ENCODE peak calls at places on chromosomes 1 and 21, in four cellular contexts. T is CD8-positive, alpha-beta memory T cell; J is caudate nucleus; W is iPS DF 6.9. P is an unnamed sample.

GRCh38 chr1:52920791-52921291 is 699 bp downstream of the ECHDC2 start:
- DNase-seq in T (no peak), W (no peak), J (no peak), P (no peak)

GRCh38 chr1:12177999-12178441 is 11.2 kb downstream of the TNFRSF1B start:
- DNase-seq in T (peak; percentile 91), J (peak; percentile 67), W (no peak), P (no peak)

GRCh38 chr21:37367758-37368535 is 1.4 kb downstream of the DYRK1A start:
- DNase-seq in W (no peak), T (peak; percentile 9), J (peak; percentile 17), P (peak; percentile 20)

GRCh38 chr1:232096751-232097150 is 470.2 kb downstream of the DISC1 start:
- DNase-seq in J (no peak), W (no peak), T (no peak), P (no peak)

GRCh38 chr1:31432592-31433395 is 19.8 kb downstream of the SERINC2 start:
- DNase-seq in W (no peak), J (no peak), T (no peak), P (no peak)

GRCh38 chr1:28021064-28021463 is 61.3 kb downstream of the XKR8 start:
- DNase-seq in T (no peak), J (no peak), W (no peak), P (no peak)

GRCh38 chr1:173393655-173393993 is 83.5 kb upstream of the PRDX6 start:
- DNase-seq in T (no peak), J (no peak), W (no peak), P (no peak)

GRCh38 chr21:31366825-31367224 is 22.8 kb upstream of the TIAM1 start:
- DNase-seq in J (no peak), T (no peak), W (no peak), P (no peak)

GRCh38 chr21:37413553-37414291 is 47.1 kb downstream of the DYRK1A start:
- DNase-seq in W (no peak), J (no peak), T (no peak), P (no peak)

GRCh38 chr1:175891783-175892309 is 148.5 kb upstream of the TNR start:
- DNase-seq in T (no peak), W (no peak), J (no peak), P (no peak)

GRCh38 chr1:64921761-64922160 is 44.6 kb downstream of the JAK1 start:
- DNase-seq in W (no peak), J (no peak), T (no peak), P (no peak)

GRCh38 chr1:61254629-61255323 is 172.4 kb downstream of the NFIA start:
- DNase-seq in W (no peak), T (no peak), J (no peak), P (no peak)

GRCh38 chr1:226945106-226945857 is 5.2 kb downstream of the COQ8A start:
- DNase-seq in J (no peak), T (no peak), W (no peak), P (no peak)

GRCh38 chr1:234340528-234340927 is 32.7 kb upstream of the COA6 start:
- DNase-seq in T (no peak), W (no peak), J (no peak), P (no peak)

GRCh38 chr1:236495359-236496120 is 28.2 kb upstream of the LGALS8 start:
- DNase-seq in W (no peak), J (no peak), T (no peak), P (no peak)

GRCh38 chr1:153790282-153790995 is 15.2 kb downstream of the SLC27A3 start:
- DNase-seq in W (no peak), J (peak; percentile 68), T (no peak), P (peak; percentile 48)

GRCh38 chr1:118250232-118250631 is 65.2 kb upstream of the SPAG17 start:
- DNase-seq in T (no peak), W (peak; percentile 22), J (no peak), P (no peak)

GRCh38 chr1:55735110-55735509 is 519.9 kb upstream of the USP24 start:
- DNase-seq in J (no peak), W (no peak), T (no peak), P (no peak)

GRCh38 chr1:65757531-65757930 is 35.2 kb upstream of the PDE4B start:
- DNase-seq in W (no peak), J (no peak), T (no peak), P (no peak)

GRCh38 chr1:50610563-50610962 is 187.3 kb upstream of the DMRTA2 start:
- DNase-seq in T (no peak), W (no peak), J (no peak), P (no peak)

GRCh38 chr1:201937624-201938212 is 8.6 kb downstream of the LMOD1 start:
- DNase-seq in J (no peak), T (no peak), W (no peak), P (no peak)

GRCh38 chr1:907611-908451 is 15.9 kb upstream of the SAMD11 start:
- DNase-seq in T (no peak), J (no peak), W (no peak), P (no peak)

GRCh38 chr1:12301518-12302237 is 71.8 kb downstream of the VPS13D start:
- DNase-seq in T (no peak), J (no peak), W (no peak), P (no peak)

GRCh38 chr1:21613072-21613867 is 55.9 kb downstream of the RAP1GAP start:
- DNase-seq in T (no peak), W (no peak), J (no peak), P (no peak)

GRCh38 chr1:61143821-61144220 is 61.5 kb downstream of the NFIA start:
- DNase-seq in W (no peak), J (no peak), T (no peak), P (no peak)

GRCh38 chr1:184684285-184685077 is 70.2 kb downstream of the EDEM3 start:
- DNase-seq in W (no peak), T (no peak), J (peak; percentile 34), P (peak; percentile 28)

GRCh38 chr21:22965455-22966125 is 1967.4 kb downstream of the NCAM2 start:
- DNase-seq in T (no peak), W (no peak), J (no peak), P (no peak)

GRCh38 chr1:116092752-116093489 is 18.3 kb upstream of the MAB21L3 start:
- DNase-seq in J (no peak), W (no peak), T (no peak), P (no peak)

GRCh38 chr1:27400035-27400962 is 7.9 kb downstream of the GPR3 start:
- DNase-seq in T (no peak), J (no peak), W (no peak), P (no peak)

GRCh38 chr1:30933874-30934252 is 25.3 kb upstream of the SDC3 start:
- DNase-seq in J (no peak), T (no peak), W (no peak), P (no peak)

GRCh38 chr1:203589201-203589600 is 37.4 kb upstream of the ATP2B4 start:
- DNase-seq in T (no peak), W (no peak), J (no peak), P (no peak)

GRCh38 chr1:214438530-214438929 is 112.9 kb downstream of the PTPN14 start:
- DNase-seq in W (no peak), T (no peak), J (no peak), P (no peak)

GRCh38 chr1:223500560-223501425 is 107.6 kb downstream of the CCDC185 start:
- DNase-seq in W (no peak), T (no peak), J (peak; percentile 29), P (no peak)

GRCh38 chr1:233277637-233278413 is 17.7 kb downstream of the PCNX2 start:
- DNase-seq in T (no peak), J (no peak), W (no peak), P (no peak)

GRCh38 chr1:38242506-38242905 is 195.9 kb upstream of the POU3F1 start:
- DNase-seq in J (no peak), T (no peak), W (no peak), P (no peak)

GRCh38 chr1:110207831-110208230 is 2.3 kb upstream of the KCNC4 start:
- DNase-seq in T (peak; percentile 64), J (peak; percentile 59), W (no peak), P (peak; percentile 39)

GRCh38 chr1:219938706-219939105 is 10.3 kb upstream of the SLC30A10 start:
- DNase-seq in J (no peak), W (no peak), T (no peak), P (no peak)

GRCh38 chr1:166876540-166876838 is 425 bp upstream of the TADA1 start:
- DNase-seq in J (no peak), W (no peak), T (no peak), P (no peak)

GRCh38 chr21:33948096-33948950 is 32.7 kb upstream of the ATP5PO start:
- DNase-seq in T (peak; percentile 75), W (peak; percentile 64), J (peak; percentile 84), P (peak; percentile 60)

DNA sequence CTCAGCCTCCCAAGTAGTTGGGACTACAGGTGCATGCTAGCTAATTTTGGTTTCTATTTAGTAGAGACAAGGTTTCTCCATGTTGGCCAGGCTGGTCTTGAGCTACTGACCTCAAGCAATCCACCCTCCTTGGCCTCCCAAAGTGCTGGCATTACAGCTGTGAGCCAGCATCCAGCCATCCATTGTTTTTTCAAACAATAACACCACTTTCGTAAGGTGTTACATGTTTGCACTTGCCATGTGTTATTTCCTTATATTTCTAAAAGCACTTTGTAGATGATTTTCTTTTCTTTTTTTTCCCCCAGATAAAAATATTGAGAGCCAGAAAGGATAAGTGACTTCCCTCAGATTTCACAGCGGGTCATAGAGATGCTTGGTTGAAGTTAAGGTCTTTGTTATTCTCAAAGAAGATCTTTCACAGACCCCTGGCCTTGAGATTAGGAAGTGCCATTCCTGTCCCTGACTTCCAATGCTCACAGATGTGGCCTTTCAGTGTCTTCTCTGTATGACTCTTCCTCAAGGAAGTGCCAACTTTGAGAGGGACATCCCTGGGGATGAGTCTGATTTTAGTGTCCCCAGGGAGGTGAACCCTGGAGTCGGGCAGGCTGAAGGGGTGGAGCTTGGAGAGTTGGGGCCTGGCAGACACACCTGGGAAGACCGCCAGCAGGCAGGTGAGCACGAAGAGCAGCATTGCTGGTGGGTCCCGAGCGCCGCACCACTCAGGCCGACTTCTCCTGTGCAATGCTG is 6.3 kb downstream of the PIGR start:
- DNase-seq in J (no peak), W (no peak), T (no peak), P (no peak)
- H3K27ac ChIP-seq in J (no peak overlapping the region), W (no peak overlapping the region), T (no peak overlapping the region), P (no peak overlapping the region)

DNA sequence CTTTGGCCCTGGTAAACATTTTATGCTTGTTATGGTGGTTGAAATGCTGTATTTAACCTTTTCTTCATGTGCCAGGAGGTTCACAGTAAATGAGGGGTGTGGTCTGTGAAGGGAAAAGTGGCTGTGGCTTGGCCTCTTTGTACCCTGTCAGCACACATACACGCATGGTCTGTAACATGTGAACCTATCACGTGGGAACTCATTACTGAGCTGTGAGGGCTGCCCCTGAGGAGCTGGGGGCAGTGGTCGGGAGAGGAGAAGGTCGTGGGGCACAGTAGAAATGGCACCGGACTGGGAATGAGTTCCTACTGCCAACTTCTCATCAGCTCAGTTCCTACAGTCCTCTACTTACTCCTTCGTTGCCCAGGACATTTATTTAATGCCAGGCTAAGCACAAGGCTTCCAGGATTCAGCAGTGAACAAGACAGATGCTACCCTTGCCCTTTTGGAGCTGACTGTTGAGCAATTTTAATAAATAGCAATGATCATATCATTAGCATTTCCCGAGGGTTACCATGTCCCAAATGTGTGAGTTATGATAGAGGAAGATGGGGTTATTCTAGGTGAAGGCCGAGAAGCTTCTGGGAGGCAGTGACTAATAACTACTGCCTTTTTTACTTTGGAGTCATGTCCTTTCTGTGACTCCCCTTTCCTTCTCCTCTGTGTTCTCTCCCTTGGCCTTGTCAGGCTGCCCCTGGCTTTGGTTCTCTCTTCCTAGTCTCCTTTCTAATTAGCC is 38.8 kb downstream of the DDR2 start:
- DNase-seq in T (no peak), W (no peak), J (no peak), P (no peak)
- H3K27ac ChIP-seq in T (no peak overlapping the region), W (no peak overlapping the region), J (no peak overlapping the region), P (no peak overlapping the region)

GRCh38 chr1:209325492-209325891 is 258.0 kb upstream of the CAMK1G start:
- DNase-seq in T (no peak), J (no peak), W (no peak), P (no peak)
- H3K27ac ChIP-seq in T (no peak overlapping the region), J (no peak overlapping the region), W (no peak overlapping the region), P (no peak overlapping the region)

GRCh38 chr1:6515771-6516170 is 24.3 kb upstream of the PLEKHG5 start:
- DNase-seq in W (no peak), J (no peak), T (no peak), P (no peak)
- H3K27ac ChIP-seq in W (no peak overlapping the region), J (no peak overlapping the region), T (no peak overlapping the region), P (no peak overlapping the region)